ENCODE peak calls at places on chromosomes 2 and 18, in four cellular contexts. I is HCT116, A is RWPE1, L is WERI-Rb-1. O is an unnamed sample.

GRCh38 chr2:172288603-172289002 is 138.8 kb upstream of the ITGA6 start:
- DNase-seq in L (no peak), I (peak), A (peak), O (peak)

GRCh38 chr2:177064417-177064816 is 148.2 kb upstream of the HNRNPA3 start:
- DNase-seq in L (no peak), I (no peak), A (no peak), O (no peak)

GRCh38 chr2:128501022-128501690 is 182.5 kb upstream of the HS6ST1 start:
- DNase-seq in I (no peak), L (no peak), A (no peak), O (no peak)

GRCh38 chr2:98118161-98118560 is 31.2 kb downstream of the VWA3B start:
- DNase-seq in I (no peak), L (no peak), A (no peak), O (no peak)

GRCh38 chr2:163266772-163267171 is 428.2 kb upstream of the KCNH7 start:
- DNase-seq in L (no peak), A (peak), I (no peak), O (no peak)

GRCh38 chr2:213067888-213068287 is 83.5 kb downstream of the IKZF2 start:
- DNase-seq in I (no peak), L (no peak), A (no peak), O (no peak)

GRCh38 chr2:115414461-115414860 is 972.0 kb downstream of the DPP10 start:
- DNase-seq in I (no peak), A (no peak), L (no peak), O (no peak)

GRCh38 chr2:36965751-36966369 is 476 bp downstream of the STRN start:
- DNase-seq in L (peak), I (no peak), A (peak), O (peak)

GRCh38 chr2:112938904-112939303 is 27.9 kb downstream of the IL37 start:
- DNase-seq in A (peak), I (peak), L (no peak), O (peak)

GRCh38 chr2:227906991-227907390 is 35.6 kb downstream of the DAW1 start:
- DNase-seq in L (no peak), I (no peak), A (no peak), O (no peak)

GRCh38 chr2:199740111-199740428 is 110.9 kb downstream of the FTCDNL1 start:
- DNase-seq in L (no peak), A (no peak), I (no peak), O (no peak)

GRCh38 chr2:27672723-27673486 is 9.2 kb downstream of the SLC4A1AP start:
- DNase-seq in I (no peak), A (no peak), L (no peak), O (no peak)

GRCh38 chr18:79476031-79476917 is 80.5 kb downstream of the NFATC1 start:
- DNase-seq in L (no peak), A (no peak), I (no peak), O (no peak)

GRCh38 chr18:55272510-55273243 is 313.4 kb upstream of the CCDC68 start:
- DNase-seq in L (no peak), I (no peak), A (no peak), O (no peak)

GRCh38 chr18:55280515-55280914 is 307.5 kb downstream of the TCF4 start:
- DNase-seq in L (no peak), I (no peak), A (no peak), O (no peak)

GRCh38 chr18:55269632-55270031 is 310.4 kb upstream of the CCDC68 start:
- DNase-seq in L (no peak), A (no peak), I (no peak), O (no peak)

GRCh38 chr18:55275042-55275897 is 312.7 kb downstream of the TCF4 start:
- DNase-seq in I (no peak), A (no peak), L (no peak), O (no peak)
- TF ChIP-seq CTCF in I (no peak), A (no peak), L (peak), O (no peak)

GRCh38 chr2:167212054-167212648 is 323.9 kb downstream of the XIRP2 start:
- DNase-seq in I (peak), A (peak), L (peak), O (peak)
- TF ChIP-seq CTCF in I (peak), A (peak), L (peak), O (peak)

GRCh38 chr2:64311948-64312621 is 141.9 kb upstream of the LGALSL start:
- DNase-seq in L (no peak), A (peak), I (peak), O (peak)
- TF ChIP-seq CTCF in L (no peak), A (peak), I (peak), O (peak)

GRCh38 chr2:43226955-43227829 is 786 bp upstream of the ZFP36L2 start:
- DNase-seq in L (peak), I (peak), A (peak), O (peak)
- TF ChIP-seq CTCF in L (peak), I (no peak), A (peak), O (no peak)

GRCh38 chr2:96517079-96517478 is 11.9 kb upstream of the NEURL3 start:
- DNase-seq in A (no peak), I (no peak), L (no peak), O (no peak)
- TF ChIP-seq CTCF in A (no peak), I (no peak), L (no peak), O (no peak)

GRCh38 chr2:217757108-217757463 is 245.7 kb downstream of the TNS1 start:
- DNase-seq in A (no peak), I (no peak), L (no peak), O (no peak)

GRCh38 chr2:217755027-217755756 is 247.6 kb downstream of the TNS1 start:
- DNase-seq in I (no peak), A (no peak), L (no peak), O (no peak)

GRCh38 chr2:217759991-217760390 is 242.8 kb downstream of the TNS1 start:
- DNase-seq in I (no peak), L (no peak), A (no peak), O (no peak)

GRCh38 chr2:217753460-217754200 is 249.2 kb downstream of the TNS1 start:
- DNase-seq in A (no peak), L (no peak), I (no peak), O (no peak)

GRCh38 chr2:217756375-217757107 is 246.3 kb downstream of the TNS1 start:
- DNase-seq in L (peak), A (peak), I (peak), O (peak)
- TF ChIP-seq CTCF in L (peak), A (peak), I (peak), O (peak)

DNA sequence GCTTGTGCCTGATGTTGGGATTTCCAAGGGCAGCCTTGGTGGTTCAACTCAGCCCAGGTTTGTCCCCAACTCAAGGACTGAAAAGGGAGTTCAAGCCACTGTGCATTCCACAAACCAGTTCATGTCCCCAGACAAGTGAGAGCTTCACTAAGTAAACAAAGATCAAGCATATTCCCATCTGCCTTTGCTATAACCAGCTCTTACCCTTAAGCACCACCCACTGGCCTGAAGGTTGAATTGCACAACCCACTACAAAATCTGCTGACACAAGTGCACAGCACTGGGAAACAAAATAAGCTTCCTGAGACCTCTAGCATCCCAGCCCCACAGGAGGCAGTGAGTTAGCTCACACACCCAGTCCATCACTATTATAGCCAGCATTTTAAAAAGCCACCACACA is 516.7 kb downstream of the NR4A2 start:
- DNase-seq in I (peak), A (no peak), L (peak), O (peak)
- TF ChIP-seq CTCF in I (peak), A (no peak), L (peak), O (no peak)

GRCh38 chr2:191631754-191632153 is 46.2 kb upstream of the NABP1 start:
- DNase-seq in I (no peak), A (peak), L (no peak), O (peak)
- TF ChIP-seq CTCF in I (no peak), A (no peak), L (no peak), O (no peak)

GRCh38 chr18:31661965-31662364 is 22.4 kb downstream of the B4GALT6 start:
- DNase-seq in A (no peak), L (no peak), I (no peak), O (no peak)
- TF ChIP-seq CTCF in A (no peak), L (no peak), I (no peak), O (no peak)

GRCh38 chr18:27838230-27838629 is 338.7 kb downstream of the CDH2 start:
- DNase-seq in L (no peak), A (no peak), I (no peak), O (no peak)
- TF ChIP-seq CTCF in L (no peak), A (no peak), I (no peak), O (no peak)

O was measured in Calu3.